ENCODE peak calls at places on chromosomes 3 and 15, in ten cellular contexts. One of them, this sample, is unnamed.
A peak's percentile ranks its signal among the peaks of the same experiment; 100 is the strongest.

GRCh38 chr3:59877263-59877662 is 827.4 kb upstream of the CFAP20DC start:
- DNase-seq in K562: peak; percentile 2
- DNase-seq in coronary artery: no peak
- DNase-seq in fibroblast of lung: no peak
- DNase-seq in heart right ventricle: no peak
- DNase-seq in lower lobe of right lung: no peak
- DNase-seq in A673: no peak
- DNase-seq in mammary epithelial cell: no peak
- DNase-seq in psoas muscle: no peak
- DNase-seq in IMR-90: no peak
- DNase-seq in this sample: no peak

GRCh38 chr15:88497109-88497761 is 29.7 kb downstream of the MRPS11 start:
- DNase-seq in K562: no peak
- DNase-seq in coronary artery: no peak
- DNase-seq in fibroblast of lung: no peak
- DNase-seq in heart right ventricle: peak; percentile 51
- DNase-seq in lower lobe of right lung: no peak
- DNase-seq in A673: no peak
- DNase-seq in mammary epithelial cell: no peak
- DNase-seq in psoas muscle: no peak
- DNase-seq in IMR-90: no peak
- DNase-seq in this sample: no peak

GRCh38 chr3:134751831-134752230 is 43.2 kb upstream of the EPHB1 start:
- DNase-seq in K562: no peak
- DNase-seq in coronary artery: no peak
- DNase-seq in fibroblast of lung: no peak
- DNase-seq in heart right ventricle: no peak
- DNase-seq in lower lobe of right lung: no peak
- DNase-seq in A673: no peak
- DNase-seq in mammary epithelial cell: no peak
- DNase-seq in psoas muscle: no peak
- DNase-seq in IMR-90: no peak
- DNase-seq in this sample: no peak

GRCh38 chr15:43772624-43773023 is 4.1 kb downstream of the ELL3 start:
- DNase-seq in K562: no peak
- DNase-seq in coronary artery: no peak
- DNase-seq in fibroblast of lung: no peak
- DNase-seq in heart right ventricle: no peak
- DNase-seq in lower lobe of right lung: no peak
- DNase-seq in A673: no peak
- DNase-seq in mammary epithelial cell: no peak
- DNase-seq in psoas muscle: no peak
- DNase-seq in IMR-90: no peak
- DNase-seq in this sample: no peak

GRCh38 chr15:67146214-67146613 is 80.8 kb downstream of the SMAD3 start:
- DNase-seq in K562: no peak
- DNase-seq in coronary artery: no peak
- DNase-seq in fibroblast of lung: peak; percentile 82
- DNase-seq in heart right ventricle: peak; percentile 45
- DNase-seq in lower lobe of right lung: no peak
- DNase-seq in A673: no peak
- DNase-seq in mammary epithelial cell: no peak
- DNase-seq in psoas muscle: peak; percentile 71
- DNase-seq in IMR-90: peak; percentile 93
- DNase-seq in this sample: peak; percentile 78

GRCh38 chr3:119098620-119099222 is 47.2 kb upstream of the TEX55 start:
- DNase-seq in K562: peak; percentile 19
- DNase-seq in coronary artery: no peak
- DNase-seq in fibroblast of lung: peak; percentile 51
- DNase-seq in heart right ventricle: peak; percentile 19
- DNase-seq in lower lobe of right lung: no peak
- DNase-seq in A673: peak; percentile 49
- DNase-seq in mammary epithelial cell: peak; percentile 23
- DNase-seq in psoas muscle: no peak
- DNase-seq in IMR-90: peak; percentile 40
- DNase-seq in this sample: peak; percentile 3

GRCh38 chr15:59329570-59330350 is 42.9 kb downstream of the MYO1E start:
- DNase-seq in K562: no peak
- DNase-seq in coronary artery: no peak
- DNase-seq in fibroblast of lung: peak; percentile 70
- DNase-seq in heart right ventricle: no peak
- DNase-seq in lower lobe of right lung: no peak
- DNase-seq in A673: no peak
- DNase-seq in mammary epithelial cell: no peak
- DNase-seq in psoas muscle: no peak
- DNase-seq in IMR-90: peak; percentile 86
- DNase-seq in this sample: peak; percentile 41

GRCh38 chr3:148439254-148439822 is 258.4 kb upstream of the AGTR1 start:
- DNase-seq in K562: no peak
- DNase-seq in coronary artery: no peak
- DNase-seq in fibroblast of lung: no peak
- DNase-seq in heart right ventricle: no peak
- DNase-seq in lower lobe of right lung: no peak
- DNase-seq in A673: no peak
- DNase-seq in mammary epithelial cell: no peak
- DNase-seq in psoas muscle: no peak
- DNase-seq in IMR-90: no peak
- DNase-seq in this sample: no peak

GRCh38 chr3:102083971-102084370 is 234.7 kb downstream of the NFKBIZ start:
- DNase-seq in K562: no peak
- DNase-seq in coronary artery: no peak
- DNase-seq in fibroblast of lung: peak; percentile 80
- DNase-seq in heart right ventricle: no peak
- DNase-seq in lower lobe of right lung: no peak
- DNase-seq in A673: no peak
- DNase-seq in mammary epithelial cell: no peak
- DNase-seq in psoas muscle: no peak
- DNase-seq in IMR-90: peak; percentile 77
- DNase-seq in this sample: peak; percentile 34

GRCh38 chr3:45218578-45219390 is 7.3 kb downstream of the TMEM158 start:
- DNase-seq in K562: no peak
- DNase-seq in coronary artery: no peak
- DNase-seq in fibroblast of lung: peak; percentile 70
- DNase-seq in heart right ventricle: no peak
- DNase-seq in lower lobe of right lung: no peak
- DNase-seq in A673: no peak
- DNase-seq in mammary epithelial cell: peak; percentile 64
- DNase-seq in psoas muscle: no peak
- DNase-seq in IMR-90: peak; percentile 76
- DNase-seq in this sample: peak; percentile 13

GRCh38 chr3:56980798-56981390 is 79.6 kb upstream of the SPATA12 start:
- DNase-seq in K562: no peak
- DNase-seq in coronary artery: peak; percentile 83
- DNase-seq in fibroblast of lung: peak; percentile 99
- DNase-seq in heart right ventricle: peak; percentile 29
- DNase-seq in lower lobe of right lung: no peak
- DNase-seq in A673: peak; percentile 19
- DNase-seq in mammary epithelial cell: peak; percentile 95
- DNase-seq in psoas muscle: no peak
- DNase-seq in IMR-90: peak; percentile 99
- DNase-seq in this sample: peak; percentile 88

GRCh38 chr3:190855151-190855550 is 7.3 kb downstream of the GMNC start:
- DNase-seq in K562: no peak
- DNase-seq in coronary artery: no peak
- DNase-seq in fibroblast of lung: no peak
- DNase-seq in heart right ventricle: no peak
- DNase-seq in lower lobe of right lung: no peak
- DNase-seq in A673: no peak
- DNase-seq in mammary epithelial cell: no peak
- DNase-seq in psoas muscle: no peak
- DNase-seq in IMR-90: no peak
- DNase-seq in this sample: no peak

GRCh38 chr3:153679711-153680110 is 441.5 kb upstream of the ARHGEF26 start:
- DNase-seq in K562: no peak
- DNase-seq in coronary artery: no peak
- DNase-seq in fibroblast of lung: no peak
- DNase-seq in heart right ventricle: no peak
- DNase-seq in lower lobe of right lung: no peak
- DNase-seq in A673: no peak
- DNase-seq in mammary epithelial cell: no peak
- DNase-seq in psoas muscle: no peak
- DNase-seq in IMR-90: no peak
- DNase-seq in this sample: no peak
- TF ChIP-seq CTCF in K562: no peak
- TF ChIP-seq CTCF in coronary artery: no peak
- TF ChIP-seq CTCF in fibroblast of lung: no peak
- TF ChIP-seq CTCF in heart right ventricle: no peak
- TF ChIP-seq CTCF in lower lobe of right lung: no peak
- TF ChIP-seq CTCF in A673: no peak
- TF ChIP-seq CTCF in mammary epithelial cell: no peak
- TF ChIP-seq CTCF in psoas muscle: no peak
- TF ChIP-seq CTCF in IMR-90: no peak
- TF ChIP-seq CTCF in this sample: no peak

GRCh38 chr3:114384558-114384903 is 90.7 kb downstream of the TIGIT start:
- DNase-seq in K562: no peak
- DNase-seq in coronary artery: no peak
- DNase-seq in fibroblast of lung: no peak
- DNase-seq in heart right ventricle: no peak
- DNase-seq in lower lobe of right lung: no peak
- DNase-seq in A673: no peak
- DNase-seq in mammary epithelial cell: no peak
- DNase-seq in psoas muscle: no peak
- DNase-seq in IMR-90: no peak
- DNase-seq in this sample: no peak
- H3K27ac ChIP-seq in K562: no peak overlapping the region
- H3K27ac ChIP-seq in coronary artery: peak overlapping the region; percentile 58
- H3K27ac ChIP-seq in fibroblast of lung: peak overlapping the region; percentile 88
- H3K27ac ChIP-seq in heart right ventricle: peak overlapping the region; percentile 80
- H3K27ac ChIP-seq in lower lobe of right lung: peak overlapping the region; percentile 71
- H3K27ac ChIP-seq in A673: peak overlapping the region; percentile 80
- H3K27ac ChIP-seq in mammary epithelial cell: peak overlapping the region; percentile 86
- H3K27ac ChIP-seq in psoas muscle: peak overlapping the region; percentile 51
- H3K27ac ChIP-seq in IMR-90: peak overlapping the region; percentile 22
- H3K27ac ChIP-seq in this sample: peak overlapping the region; percentile 39

GRCh38 chr3:35946857-35947514 is 307.7 kb downstream of the ARPP21 start:
- DNase-seq in K562: no peak
- DNase-seq in coronary artery: no peak
- DNase-seq in fibroblast of lung: no peak
- DNase-seq in heart right ventricle: no peak
- DNase-seq in lower lobe of right lung: no peak
- DNase-seq in A673: peak; percentile 21
- DNase-seq in mammary epithelial cell: no peak
- DNase-seq in psoas muscle: no peak
- DNase-seq in IMR-90: no peak
- DNase-seq in this sample: no peak

GRCh38 chr3:35944915-35945710 is 305.8 kb downstream of the ARPP21 start:
- DNase-seq in K562: no peak
- DNase-seq in coronary artery: no peak
- DNase-seq in fibroblast of lung: no peak
- DNase-seq in heart right ventricle: no peak
- DNase-seq in lower lobe of right lung: no peak
- DNase-seq in A673: no peak
- DNase-seq in mammary epithelial cell: peak; percentile 80
- DNase-seq in psoas muscle: no peak
- DNase-seq in IMR-90: peak; percentile 51
- DNase-seq in this sample: no peak

GRCh38 chr3:35950045-35950444 is 310.7 kb downstream of the ARPP21 start:
- DNase-seq in K562: no peak
- DNase-seq in coronary artery: no peak
- DNase-seq in fibroblast of lung: no peak
- DNase-seq in heart right ventricle: no peak
- DNase-seq in lower lobe of right lung: no peak
- DNase-seq in A673: no peak
- DNase-seq in mammary epithelial cell: no peak
- DNase-seq in psoas muscle: no peak
- DNase-seq in IMR-90: no peak
- DNase-seq in this sample: no peak

DNA sequence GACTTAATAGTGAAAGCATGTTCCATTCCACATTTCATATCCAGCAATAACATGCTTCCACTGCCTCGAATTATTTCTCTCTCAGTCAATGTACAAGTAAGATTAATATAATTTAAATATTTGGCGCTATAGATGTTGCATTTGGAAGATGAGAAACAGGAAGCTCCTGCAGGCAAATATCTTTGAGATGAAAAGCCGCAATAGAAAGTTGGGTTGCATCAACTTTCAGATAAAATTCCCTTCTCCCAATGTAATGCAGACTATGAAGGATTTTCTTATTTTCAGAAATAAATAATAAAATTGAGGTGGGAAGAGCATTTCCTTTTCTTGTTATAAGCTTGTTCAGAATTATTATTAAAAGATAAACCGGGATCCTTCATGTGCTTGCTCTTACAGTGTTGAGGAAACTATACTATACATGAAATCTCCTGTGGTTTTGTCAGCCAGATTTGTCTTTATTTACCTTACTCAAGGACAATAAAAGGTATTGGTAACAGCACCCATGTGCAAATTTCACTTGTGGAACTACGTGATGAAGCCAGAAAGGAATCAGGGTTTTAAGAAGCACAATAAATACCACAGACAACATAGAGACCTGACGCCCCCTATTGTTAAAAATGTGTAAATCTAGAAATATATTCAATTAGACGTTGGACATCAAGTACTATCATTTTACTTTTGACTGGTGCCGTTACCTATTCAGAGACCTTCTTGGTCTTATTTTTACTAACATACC is 307.0 kb downstream of the ARPP21 start:
- DNase-seq in K562: no peak
- DNase-seq in coronary artery: no peak
- DNase-seq in fibroblast of lung: peak; percentile 50
- DNase-seq in heart right ventricle: no peak
- DNase-seq in lower lobe of right lung: no peak
- DNase-seq in A673: peak; percentile 79
- DNase-seq in mammary epithelial cell: peak; percentile 14
- DNase-seq in psoas muscle: no peak
- DNase-seq in IMR-90: peak; percentile 28
- DNase-seq in this sample: no peak
- TF ChIP-seq CTCF in K562: no peak
- TF ChIP-seq CTCF in coronary artery: no peak
- TF ChIP-seq CTCF in fibroblast of lung: peak; percentile 48
- TF ChIP-seq CTCF in heart right ventricle: peak; percentile 39
- TF ChIP-seq CTCF in lower lobe of right lung: peak; percentile 26
- TF ChIP-seq CTCF in A673: peak; percentile 73
- TF ChIP-seq CTCF in mammary epithelial cell: peak; percentile 45
- TF ChIP-seq CTCF in psoas muscle: peak; percentile 22
- TF ChIP-seq CTCF in IMR-90: peak; percentile 48
- TF ChIP-seq CTCF in this sample: peak; percentile 43

DNA sequence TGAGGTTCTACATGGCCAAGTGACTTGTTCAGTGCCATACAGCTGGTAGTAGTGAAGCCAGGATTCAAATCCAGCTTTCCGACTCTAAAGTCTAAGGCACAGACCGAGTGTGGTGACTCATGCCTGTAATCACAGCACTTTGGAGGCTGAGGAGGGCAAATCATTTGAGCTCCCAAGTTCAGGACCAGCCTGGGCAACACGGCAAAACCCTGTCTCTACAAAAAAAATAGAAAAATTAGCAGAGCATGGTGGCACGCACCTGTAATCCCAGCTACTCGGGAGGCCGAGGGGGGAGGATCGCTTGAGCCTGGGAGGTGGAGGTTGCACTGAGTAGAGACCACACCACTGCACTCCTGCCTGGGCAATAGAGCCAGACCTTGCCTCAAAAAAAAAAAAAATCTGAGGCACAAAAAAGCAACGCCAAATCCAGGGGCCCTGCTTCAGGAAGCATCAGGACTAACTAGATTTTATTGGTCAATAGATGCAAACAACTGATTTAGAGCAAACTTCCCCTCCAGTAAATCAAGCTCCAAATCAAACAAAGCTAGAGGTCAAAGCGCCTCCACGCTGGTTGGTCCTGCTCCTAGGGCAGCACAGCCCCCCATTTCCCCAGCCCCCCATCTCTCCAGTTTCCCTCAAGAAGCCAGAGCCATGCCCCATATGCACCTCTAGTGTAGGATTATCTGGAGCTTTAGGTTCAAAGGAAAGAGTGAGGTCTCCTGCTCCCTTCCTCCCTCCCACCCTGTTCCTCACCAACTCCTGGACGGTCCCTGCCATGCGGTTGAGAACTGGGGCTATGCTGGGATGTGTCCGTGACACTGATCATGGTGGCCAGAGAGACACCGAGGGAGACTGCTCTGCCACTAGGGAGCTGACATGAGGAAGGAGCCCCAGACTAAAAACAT is 2.9 kb upstream of the TNK2 start:
- DNase-seq in K562: no peak
- DNase-seq in coronary artery: no peak
- DNase-seq in fibroblast of lung: no peak
- DNase-seq in heart right ventricle: no peak
- DNase-seq in lower lobe of right lung: no peak
- DNase-seq in A673: no peak
- DNase-seq in mammary epithelial cell: no peak
- DNase-seq in psoas muscle: peak; percentile 39
- DNase-seq in IMR-90: no peak
- DNase-seq in this sample: no peak
- H3K27ac ChIP-seq in K562: no peak overlapping the region
- H3K27ac ChIP-seq in coronary artery: no peak overlapping the region
- H3K27ac ChIP-seq in fibroblast of lung: no peak overlapping the region
- H3K27ac ChIP-seq in heart right ventricle: no peak overlapping the region
- H3K27ac ChIP-seq in lower lobe of right lung: no peak overlapping the region
- H3K27ac ChIP-seq in A673: no peak overlapping the region
- H3K27ac ChIP-seq in mammary epithelial cell: peak overlapping the region; percentile 69
- H3K27ac ChIP-seq in psoas muscle: no peak overlapping the region
- H3K27ac ChIP-seq in IMR-90: no peak overlapping the region
- H3K27ac ChIP-seq in this sample: no peak overlapping the region